ENCODE peak calls at places on chromosomes 12 and 14, in five cellular contexts. One of them, this sample, is unnamed.

GRCh38 chr14:63328787-63329737 is 10.3 kb upstream of the GPHB5 start:
- DNase-seq in lung: no peak
- DNase-seq in naive thymus-derived CD4-positive, alpha-beta T cell: no peak
- DNase-seq in stimulated activated CD8-positive, alpha-beta memory T cell treated with anti-CD3 and anti-CD28 coated beads, Interleukin-4, amount 100 ng/mL, for 4 hours: no peak
- DNase-seq in left cardiac atrium: no peak
- DNase-seq in this sample: no peak

GRCh38 chr12:53726342-53726741 is 910 bp downstream of the CALCOCO1 start:
- DNase-seq in lung: no peak
- DNase-seq in naive thymus-derived CD4-positive, alpha-beta T cell: no peak
- DNase-seq in stimulated activated CD8-positive, alpha-beta memory T cell treated with anti-CD3 and anti-CD28 coated beads, Interleukin-4, amount 100 ng/mL, for 4 hours: no peak
- DNase-seq in left cardiac atrium: no peak
- DNase-seq in this sample: no peak

GRCh38 chr12:111024205-111024794 is 103.9 kb upstream of the MYL2 start:
- DNase-seq in lung: peak
- DNase-seq in naive thymus-derived CD4-positive, alpha-beta T cell: peak
- DNase-seq in stimulated activated CD8-positive, alpha-beta memory T cell treated with anti-CD3 and anti-CD28 coated beads, Interleukin-4, amount 100 ng/mL, for 4 hours: peak
- DNase-seq in left cardiac atrium: peak
- DNase-seq in this sample: peak

GRCh38 chr14:97061714-97062113 is 264.5 kb downstream of the VRK1 start:
- DNase-seq in lung: no peak
- DNase-seq in naive thymus-derived CD4-positive, alpha-beta T cell: no peak
- DNase-seq in stimulated activated CD8-positive, alpha-beta memory T cell treated with anti-CD3 and anti-CD28 coated beads, Interleukin-4, amount 100 ng/mL, for 4 hours: no peak
- DNase-seq in left cardiac atrium: no peak
- DNase-seq in this sample: no peak

GRCh38 chr14:75981426-75981825 is 369 bp downstream of the TGFB3 start:
- DNase-seq in lung: no peak
- DNase-seq in naive thymus-derived CD4-positive, alpha-beta T cell: peak
- DNase-seq in stimulated activated CD8-positive, alpha-beta memory T cell treated with anti-CD3 and anti-CD28 coated beads, Interleukin-4, amount 100 ng/mL, for 4 hours: no peak
- DNase-seq in left cardiac atrium: no peak
- DNase-seq in this sample: peak

GRCh38 chr12:44000309-44000952 is 164.6 kb downstream of the TMEM117 start:
- DNase-seq in lung: no peak
- DNase-seq in naive thymus-derived CD4-positive, alpha-beta T cell: peak
- DNase-seq in stimulated activated CD8-positive, alpha-beta memory T cell treated with anti-CD3 and anti-CD28 coated beads, Interleukin-4, amount 100 ng/mL, for 4 hours: no peak
- DNase-seq in left cardiac atrium: no peak
- DNase-seq in this sample: peak

GRCh38 chr12:104957388-104958008 is 592 bp downstream of the SLC41A2 start:
- DNase-seq in lung: no peak
- DNase-seq in naive thymus-derived CD4-positive, alpha-beta T cell: peak
- DNase-seq in stimulated activated CD8-positive, alpha-beta memory T cell treated with anti-CD3 and anti-CD28 coated beads, Interleukin-4, amount 100 ng/mL, for 4 hours: peak
- DNase-seq in left cardiac atrium: peak
- DNase-seq in this sample: no peak

GRCh38 chr14:49893309-49894213 is 679 bp downstream of the ARF6 start:
- DNase-seq in lung: peak
- DNase-seq in naive thymus-derived CD4-positive, alpha-beta T cell: peak
- DNase-seq in stimulated activated CD8-positive, alpha-beta memory T cell treated with anti-CD3 and anti-CD28 coated beads, Interleukin-4, amount 100 ng/mL, for 4 hours: peak
- DNase-seq in left cardiac atrium: peak
- DNase-seq in this sample: peak

GRCh38 chr12:111598637-111599458 is at the start of gene ATXN2:
- DNase-seq in lung: peak
- DNase-seq in naive thymus-derived CD4-positive, alpha-beta T cell: peak
- DNase-seq in stimulated activated CD8-positive, alpha-beta memory T cell treated with anti-CD3 and anti-CD28 coated beads, Interleukin-4, amount 100 ng/mL, for 4 hours: peak
- DNase-seq in left cardiac atrium: peak
- DNase-seq in this sample: no peak

GRCh38 chr14:76595266-76595665 is 166.0 kb upstream of the VASH1 start:
- DNase-seq in lung: no peak
- DNase-seq in naive thymus-derived CD4-positive, alpha-beta T cell: no peak
- DNase-seq in stimulated activated CD8-positive, alpha-beta memory T cell treated with anti-CD3 and anti-CD28 coated beads, Interleukin-4, amount 100 ng/mL, for 4 hours: no peak
- DNase-seq in left cardiac atrium: no peak
- DNase-seq in this sample: no peak

GRCh38 chr12:27015730-27016076 is 1.5 kb upstream of the TM7SF3 start:
- DNase-seq in lung: no peak
- DNase-seq in naive thymus-derived CD4-positive, alpha-beta T cell: peak
- DNase-seq in stimulated activated CD8-positive, alpha-beta memory T cell treated with anti-CD3 and anti-CD28 coated beads, Interleukin-4, amount 100 ng/mL, for 4 hours: no peak
- DNase-seq in left cardiac atrium: no peak
- DNase-seq in this sample: no peak

GRCh38 chr12:8605057-8605456 is 7.6 kb downstream of the AICDA start:
- DNase-seq in lung: no peak
- DNase-seq in naive thymus-derived CD4-positive, alpha-beta T cell: no peak
- DNase-seq in stimulated activated CD8-positive, alpha-beta memory T cell treated with anti-CD3 and anti-CD28 coated beads, Interleukin-4, amount 100 ng/mL, for 4 hours: no peak
- DNase-seq in left cardiac atrium: no peak
- DNase-seq in this sample: no peak

GRCh38 chr12:64461634-64462414 is 9.9 kb downstream of the TBK1 start:
- DNase-seq in lung: no peak
- DNase-seq in naive thymus-derived CD4-positive, alpha-beta T cell: no peak
- DNase-seq in stimulated activated CD8-positive, alpha-beta memory T cell treated with anti-CD3 and anti-CD28 coated beads, Interleukin-4, amount 100 ng/mL, for 4 hours: no peak
- DNase-seq in left cardiac atrium: peak
- DNase-seq in this sample: no peak

GRCh38 chr12:25368542-25368941 is 117.8 kb upstream of the KRAS start:
- DNase-seq in lung: no peak
- DNase-seq in naive thymus-derived CD4-positive, alpha-beta T cell: no peak
- DNase-seq in stimulated activated CD8-positive, alpha-beta memory T cell treated with anti-CD3 and anti-CD28 coated beads, Interleukin-4, amount 100 ng/mL, for 4 hours: no peak
- DNase-seq in left cardiac atrium: no peak
- DNase-seq in this sample: no peak

GRCh38 chr12:64893961-64894360 is 69.5 kb downstream of the TBC1D30 start:
- DNase-seq in lung: no peak
- DNase-seq in naive thymus-derived CD4-positive, alpha-beta T cell: no peak
- DNase-seq in stimulated activated CD8-positive, alpha-beta memory T cell treated with anti-CD3 and anti-CD28 coated beads, Interleukin-4, amount 100 ng/mL, for 4 hours: no peak
- DNase-seq in left cardiac atrium: no peak
- DNase-seq in this sample: no peak

GRCh38 chr14:39005044-39005736 is 97.8 kb downstream of the SEC23A start:
- DNase-seq in lung: no peak
- DNase-seq in naive thymus-derived CD4-positive, alpha-beta T cell: no peak
- DNase-seq in stimulated activated CD8-positive, alpha-beta memory T cell treated with anti-CD3 and anti-CD28 coated beads, Interleukin-4, amount 100 ng/mL, for 4 hours: no peak
- DNase-seq in left cardiac atrium: peak
- DNase-seq in this sample: no peak

GRCh38 chr14:66425402-66425801 is 60.8 kb upstream of the CCDC196 start:
- DNase-seq in lung: no peak
- DNase-seq in naive thymus-derived CD4-positive, alpha-beta T cell: no peak
- DNase-seq in stimulated activated CD8-positive, alpha-beta memory T cell treated with anti-CD3 and anti-CD28 coated beads, Interleukin-4, amount 100 ng/mL, for 4 hours: no peak
- DNase-seq in left cardiac atrium: peak
- DNase-seq in this sample: no peak

GRCh38 chr12:110102255-110102654 is 21.9 kb upstream of the IFT81 start:
- DNase-seq in lung: no peak
- DNase-seq in naive thymus-derived CD4-positive, alpha-beta T cell: peak
- DNase-seq in stimulated activated CD8-positive, alpha-beta memory T cell treated with anti-CD3 and anti-CD28 coated beads, Interleukin-4, amount 100 ng/mL, for 4 hours: no peak
- DNase-seq in left cardiac atrium: peak
- DNase-seq in this sample: peak